ENCODE peak calls at places on chromosomes 16 and 17, in ten cellular contexts. Q, G, E, O, H, K, Y, M, U and T are unnamed samples.

GRCh38 chr17:65017375-65017774 is 39.2 kb downstream of the GNA13 start:
- DNase-seq in Y (no peak), Q (no peak), E (no peak), H (peak; percentile 35), U (no peak), K (no peak), O (no peak), M (no peak), G (no peak), T (no peak)

GRCh38 chr16:83940630-83941378 is 12.2 kb upstream of the OSGIN1 start:
- DNase-seq in M (no peak), Y (no peak), O (no peak), K (no peak), U (no peak), E (no peak), H (no peak), G (no peak), Q (no peak), T (no peak)

GRCh38 chr16:84914273-84914672 is 94.5 kb downstream of the CRISPLD2 start:
- DNase-seq in O (no peak), K (no peak), M (no peak), G (no peak), H (no peak), Q (no peak), U (no peak), Y (no peak), E (peak; percentile 76), T (no peak)

GRCh38 chr17:79629548-79630049 is 18.7 kb upstream of the RBFOX3 start:
- DNase-seq in E (no peak), Y (no peak), K (no peak), M (no peak), O (no peak), U (no peak), G (no peak), Q (no peak), H (no peak), T (no peak)

GRCh38 chr17:75853410-75853809 is 1.7 kb downstream of the WBP2 start:
- DNase-seq in E (no peak), Y (no peak), G (no peak), U (no peak), M (no peak), H (no peak), Q (no peak), O (no peak), K (peak; percentile 86), T (no peak)

GRCh38 chr16:66652661-66653060 is 43.9 kb downstream of the CMTM4 start:
- DNase-seq in H (no peak), K (no peak), O (no peak), G (no peak), Q (no peak), U (no peak), Y (no peak), M (no peak), E (no peak), T (no peak)

GRCh38 chr17:915416-916201 is 64.0 kb downstream of the NXN start:
- DNase-seq in Q (no peak), Y (no peak), G (peak; percentile 71), K (no peak), E (peak; percentile 54), M (no peak), U (no peak), H (no peak), O (no peak), T (no peak)

GRCh38 chr17:62017496-62017895 is 47.6 kb downstream of the MED13 start:
- DNase-seq in Q (no peak), H (no peak), O (no peak), Y (no peak), E (no peak), M (no peak), K (peak; percentile 66), G (no peak), U (no peak), T (no peak)

GRCh38 chr17:82648761-82649474 is 674 bp upstream of the WDR45B start:
- DNase-seq in H (peak; percentile 73), M (peak; percentile 55), K (no peak), U (peak; percentile 73), G (no peak), Q (peak; percentile 62), E (peak; percentile 68), Y (peak; percentile 38), O (peak; percentile 48), T (no peak)

GRCh38 chr16:7990864-7991263 is 599.4 kb downstream of the TMEM114 start:
- DNase-seq in U (no peak), O (no peak), G (no peak), Q (no peak), E (no peak), K (no peak), M (no peak), H (no peak), Y (no peak), T (no peak)

GRCh38 chr17:59513934-59514841 is 51.2 kb upstream of the DHX40 start:
- DNase-seq in G (no peak), U (peak; percentile 88), H (peak; percentile 55), Q (peak; percentile 78), O (peak; percentile 54), M (no peak), Y (no peak), K (peak; percentile 46), E (peak; percentile 89), T (no peak)

GRCh38 chr16:88561485-88562369 is 8.5 kb upstream of the ZC3H18 start:
- DNase-seq in Y (no peak), E (peak; percentile 50), U (peak; percentile 62), K (peak; percentile 44), G (no peak), Q (peak; percentile 37), O (peak; percentile 56), H (peak; percentile 68), M (peak; percentile 50), T (peak; percentile 36)

GRCh38 chr17:43372273-43372911 is 26.4 kb upstream of the ARL4D start:
- DNase-seq in Q (peak; percentile 47), U (peak; percentile 81), G (no peak), Y (no peak), M (no peak), H (no peak), O (peak; percentile 51), K (no peak), E (no peak), T (no peak)

GRCh38 chr16:2296662-2297505 is 29.0 kb upstream of the RNPS1 start:
- DNase-seq in K (no peak), Y (no peak), G (no peak), H (peak; percentile 38), Q (no peak), O (peak; percentile 56), M (peak; percentile 36), U (no peak), E (no peak), T (no peak)

GRCh38 chr17:44768505-44769142 is 9.8 kb downstream of the ADAM11 start:
- DNase-seq in G (no peak), Q (no peak), K (no peak), E (no peak), M (no peak), U (no peak), H (no peak), Y (no peak), O (peak; percentile 71), T (no peak)

GRCh38 chr17:30520436-30520835 is 43.2 kb downstream of the GOSR1 start:
- DNase-seq in O (no peak), H (no peak), U (no peak), Q (no peak), M (no peak), G (no peak), Y (no peak), K (peak; percentile 42), E (no peak), T (no peak)

GRCh38 chr16:13333336-13333735 is 431.9 kb downstream of the SHISA9 start:
- DNase-seq in G (no peak), U (no peak), M (no peak), Q (no peak), Y (no peak), O (no peak), H (no peak), K (no peak), E (no peak), T (no peak)

GRCh38 chr17:51486091-51486490 is 225.7 kb downstream of the UTP18 start:
- DNase-seq in H (no peak), M (no peak), E (no peak), G (no peak), U (no peak), K (no peak), Y (no peak), Q (no peak), O (no peak), T (no peak)

GRCh38 chr17:43018932-43019331 is 3.3 kb downstream of the VAT1 start:
- DNase-seq in G (no peak), U (no peak), K (no peak), Y (no peak), M (no peak), H (no peak), O (peak; percentile 86), E (no peak), Q (no peak), T (no peak)

GRCh38 chr17:2044263-2044894 is 2.6 kb downstream of the OVCA2 start:
- DNase-seq in H (no peak), E (no peak), K (no peak), M (no peak), G (no peak), U (no peak), O (no peak), Q (no peak), Y (no peak), T (no peak)

GRCh38 chr16:85473909-85474640 is 139.0 kb upstream of the GSE1 start:
- DNase-seq in K (no peak), H (no peak), M (no peak), Y (no peak), U (no peak), E (no peak), Q (no peak), G (no peak), O (no peak), T (no peak)

GRCh38 chr17:48457080-48457836 is 27.2 kb upstream of the SKAP1 start:
- DNase-seq in O (peak; percentile 63), U (peak; percentile 82), Y (no peak), G (peak; percentile 8), E (peak; percentile 65), Q (peak; percentile 61), H (peak; percentile 89), M (peak; percentile 81), K (peak; percentile 17), T (peak; percentile 65)

GRCh38 chr17:61371606-61372005 is 28.0 kb upstream of the TBX2 start:
- DNase-seq in U (no peak), K (no peak), M (no peak), Y (no peak), Q (no peak), E (no peak), G (no peak), O (no peak), H (no peak), T (no peak)

GRCh38 chr17:33595783-33596182 is 302.7 kb upstream of the ASIC2 start:
- DNase-seq in Y (no peak), K (no peak), Q (no peak), O (no peak), M (no peak), G (no peak), H (no peak), E (no peak), U (no peak), T (no peak)

GRCh38 chr17:42783062-42783777 is 2.8 kb downstream of the WNK4 start:
- DNase-seq in E (no peak), U (no peak), Q (no peak), O (no peak), K (peak; percentile 61), M (no peak), H (no peak), G (peak; percentile 61), Y (no peak), T (no peak)

GRCh38 chr17:19911033-19911432 is 43.3 kb upstream of the ULK2 start:
- DNase-seq in Y (no peak), U (no peak), K (no peak), Q (no peak), E (no peak), M (no peak), G (no peak), O (no peak), H (no peak), T (no peak)

GRCh38 chr17:21010705-21011596 is 31.9 kb downstream of the USP22 start:
- DNase-seq in E (no peak), H (no peak), Y (no peak), Q (no peak), G (no peak), M (no peak), K (no peak), U (no peak), O (no peak), T (no peak)

GRCh38 chr17:27525316-27525715 is 69.1 kb downstream of the KSR1 start:
- DNase-seq in G (no peak), U (no peak), H (no peak), Y (no peak), O (no peak), E (no peak), K (no peak), M (no peak), Q (no peak), T (no peak)